ENCODE peak calls at places on chromosomes 6 and 20, in ten cellular contexts. G, N, K, Z, U, O, V, A, H and L are unnamed samples.

GRCh38 chr6:5866547-5867051 is 140.1 kb downstream of the NRN1 start:
- DNase-seq in K (peak; percentile 27), H (no peak), Z (peak; percentile 12), G (no peak), O (no peak), A (no peak), V (no peak), U (no peak), N (no peak), L (no peak)

GRCh38 chr6:94956910-94957309 is 620.4 kb upstream of the MANEA start:
- DNase-seq in V (no peak), U (no peak), N (no peak), G (no peak), Z (no peak), K (no peak), A (no peak), H (no peak), O (no peak), L (no peak)

GRCh38 chr6:83827050-83827449 is 26.1 kb upstream of the RIPPLY2 start:
- DNase-seq in H (no peak), N (no peak), U (no peak), O (no peak), K (no peak), V (no peak), G (no peak), A (no peak), Z (no peak), L (no peak)

GRCh38 chr6:95242560-95242959 is 334.8 kb upstream of the MANEA start:
- DNase-seq in K (no peak), Z (no peak), G (no peak), V (no peak), O (no peak), N (no peak), A (no peak), H (no peak), U (no peak), L (no peak)

GRCh38 chr6:56041591-56041990 is 166.2 kb upstream of the BMP5 start:
- DNase-seq in H (no peak), O (no peak), Z (no peak), V (no peak), N (no peak), A (no peak), G (no peak), U (no peak), K (no peak), L (no peak)

GRCh38 chr6:169211881-169212280 is 41.8 kb downstream of the THBS2 start:
- DNase-seq in Z (no peak), K (no peak), O (no peak), N (no peak), H (no peak), A (no peak), G (no peak), U (no peak), V (no peak), L (no peak)

GRCh38 chr20:49186535-49187329 is 1.4 kb downstream of the STAU1 start:
- DNase-seq in V (peak; percentile 31), Z (peak; percentile 66), U (no peak), G (peak; percentile 75), A (peak; percentile 13), K (peak; percentile 58), H (no peak), N (no peak), O (peak; percentile 19), L (peak; percentile 30)

GRCh38 chr20:32190608-32191415 is 16.7 kb downstream of the PLAGL2 start:
- DNase-seq in U (no peak), H (no peak), G (no peak), V (no peak), K (no peak), N (no peak), O (no peak), Z (no peak), A (no peak), L (no peak)

GRCh38 chr20:37901667-37902503 is 1.0 kb upstream of the VSTM2L start:
- DNase-seq in H (no peak), K (peak; percentile 41), A (peak; percentile 64), G (peak; percentile 89), O (peak; percentile 72), N (peak; percentile 4), U (peak; percentile 26), Z (peak; percentile 62), V (peak; percentile 24), L (peak; percentile 38)

GRCh38 chr20:35595456-35595855 is 20.2 kb upstream of the SPAG4 start:
- DNase-seq in V (no peak), K (no peak), O (no peak), H (no peak), A (no peak), N (no peak), Z (no peak), U (no peak), G (no peak), L (no peak)

GRCh38 chr6:107304421-107305025 is 154.8 kb downstream of the PDSS2 start:
- DNase-seq in V (no peak), Z (peak; percentile 51), K (no peak), N (peak; percentile 48), G (no peak), U (no peak), A (no peak), H (no peak), O (no peak), L (no peak)

GRCh38 chr6:44269921-44270525 is at the start of gene TMEM151B:
- DNase-seq in H (no peak), A (no peak), Z (no peak), O (peak; percentile 49), U (no peak), K (no peak), N (no peak), V (no peak), G (no peak), L (no peak)

GRCh38 chr6:168198302-168199180 is 119.5 kb upstream of the FRMD1 start:
- DNase-seq in A (no peak), K (no peak), N (no peak), U (no peak), O (no peak), V (no peak), G (no peak), Z (no peak), H (peak; percentile 13), L (no peak)

GRCh38 chr6:168201799-168202198 is 117.8 kb downstream of the DACT2 start:
- DNase-seq in H (no peak), O (no peak), V (no peak), G (no peak), U (no peak), Z (no peak), K (no peak), A (no peak), N (no peak), L (no peak)

GRCh38 chr6:168200571-168201134 is 118.9 kb downstream of the DACT2 start:
- DNase-seq in Z (no peak), A (no peak), K (no peak), U (no peak), V (no peak), H (no peak), N (no peak), O (no peak), G (no peak), L (no peak)

GRCh38 chr6:168197636-168198301 is 118.8 kb upstream of the FRMD1 start:
- DNase-seq in A (no peak), U (no peak), G (no peak), O (no peak), N (no peak), K (no peak), Z (no peak), H (peak; percentile 5), V (no peak), L (no peak)

DNA sequence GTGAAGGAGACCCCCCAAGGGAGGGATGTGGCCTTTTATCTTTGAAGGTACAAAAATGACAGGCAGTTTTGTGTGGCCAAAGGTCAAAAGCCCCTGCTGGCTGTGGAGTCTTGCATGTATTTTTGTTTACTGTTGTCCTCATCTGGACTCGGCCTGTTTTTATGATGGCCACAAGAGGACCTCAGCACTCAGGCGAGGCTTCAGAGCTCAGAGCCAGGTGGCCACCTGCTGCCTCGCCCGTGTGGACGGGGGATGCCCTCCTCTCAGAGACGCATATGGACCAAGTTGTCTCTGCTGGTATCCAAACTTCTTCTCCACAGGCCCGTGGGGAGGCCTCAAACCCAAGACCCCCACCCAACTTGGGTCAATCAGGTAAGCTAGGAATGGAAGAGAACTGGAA is 118.2 kb downstream of the DACT2 start:
- DNase-seq in K (no peak), O (no peak), N (no peak), U (no peak), H (no peak), A (peak; percentile 33), Z (peak; percentile 30), V (no peak), G (no peak), L (no peak)
- TF ChIP-seq CTCF in K (peak; percentile 30), O (peak; percentile 33), N (peak; percentile 48), U (peak; percentile 48), H (no peak), A (peak; percentile 61), Z (peak; percentile 42), V (no peak), G (no peak), L (no peak)

GRCh38 chr20:63819224-63819917 is 11.7 kb downstream of the ZBTB46 start:
- DNase-seq in V (peak; percentile 49), O (no peak), A (no peak), K (no peak), Z (no peak), G (no peak), U (no peak), N (no peak), H (no peak), L (no peak)
- TF ChIP-seq CTCF in V (peak; percentile 41), O (peak; percentile 12), A (peak; percentile 50), K (peak; percentile 34), Z (no peak), G (no peak), U (peak; percentile 37), N (no peak), H (no peak), L (no peak)

GRCh38 chr6:90227693-90228092 is 69.0 kb downstream of the BACH2 start:
- DNase-seq in Z (no peak), V (no peak), A (no peak), H (no peak), U (no peak), K (no peak), G (no peak), N (no peak), O (no peak), L (no peak)
- TF ChIP-seq CTCF in Z (no peak), V (no peak), A (no peak), H (no peak), U (no peak), K (no peak), G (no peak), N (no peak), O (no peak), L (no peak)

GRCh38 chr6:156098858-156099257 is 643.2 kb upstream of the NOX3 start:
- DNase-seq in V (no peak), U (no peak), H (no peak), Z (no peak), N (no peak), A (no peak), K (no peak), G (no peak), O (no peak), L (no peak)

GRCh38 chr6:156107514-156108150 is 652.0 kb upstream of the NOX3 start:
- DNase-seq in H (no peak), G (no peak), N (no peak), O (peak; percentile 6), Z (no peak), A (no peak), U (no peak), K (peak; percentile 9), V (no peak), L (no peak)

DNA sequence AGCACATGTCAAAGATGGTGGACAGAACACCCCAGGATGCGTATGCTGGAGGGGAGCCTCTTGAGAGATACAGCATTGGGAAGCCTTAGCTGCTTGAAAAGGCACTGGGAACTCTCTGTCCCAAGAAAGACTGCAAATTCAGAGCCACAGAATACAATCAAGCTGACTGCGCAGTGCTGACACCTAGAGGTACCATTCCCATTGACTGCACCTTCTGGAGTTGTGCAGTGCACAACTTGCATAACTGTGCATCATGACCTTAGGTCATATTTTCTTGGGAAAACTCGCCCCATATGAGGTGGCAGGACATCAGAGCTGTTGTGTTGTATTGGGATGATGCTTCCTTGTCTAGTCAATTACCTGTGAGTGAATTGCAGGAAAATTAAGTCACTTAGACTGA is 646.5 kb upstream of the NOX3 start:
- DNase-seq in O (no peak), H (no peak), N (peak; percentile 21), G (no peak), A (peak; percentile 35), Z (peak; percentile 10), U (no peak), K (no peak), V (no peak), L (no peak)
- TF ChIP-seq CTCF in O (peak; percentile 11), H (peak; percentile 10), N (peak; percentile 71), G (no peak), A (peak; percentile 71), Z (no peak), U (peak; percentile 30), K (no peak), V (no peak), L (no peak)